ENCODE peak calls at places on chromosomes 4 and X, in eight cellular contexts. R is sigmoid colon, J is left lung, A is suprapubic skin, N is right atrium auricular region, K is cardiac muscle cell, Z is ascending aorta, C is neural progenitor cell. P is an unnamed sample.

GRCh38 chrX:103488332-103488731 is 31.0 kb downstream of the RAB40A start:
- DNase-seq in R (no peak), N (no peak), C (peak; percentile 38), J (no peak), A (no peak), Z (no peak), K (peak; percentile 39), P (no peak)

GRCh38 chr4:176794651-176795050 is 1.9 kb upstream of the VEGFC start:
- DNase-seq in Z (no peak), C (no peak), A (no peak), J (no peak), R (no peak), N (no peak), K (no peak), P (no peak)

GRCh38 chr4:113300384-113301011 is 251.0 kb downstream of the ANK2 start:
- DNase-seq in K (peak; percentile 95), C (no peak), R (no peak), Z (no peak), J (no peak), A (no peak), N (peak; percentile 81), P (no peak)

GRCh38 chr4:103867311-103867710 is 147.5 kb upstream of the TACR3 start:
- DNase-seq in N (no peak), A (no peak), K (no peak), R (no peak), Z (no peak), C (no peak), J (no peak), P (no peak)

GRCh38 chr4:12875640-12876243 is 608.4 kb downstream of the RAB28 start:
- DNase-seq in N (no peak), K (no peak), A (no peak), C (no peak), Z (no peak), J (no peak), R (no peak), P (no peak)

GRCh38 chrX:149145845-149146285 is 359.2 kb downstream of the IDS start:
- DNase-seq in R (no peak), K (no peak), N (no peak), A (no peak), J (no peak), C (no peak), Z (no peak), P (no peak)

GRCh38 chr4:52106701-52107100 is 55.6 kb downstream of the SPATA18 start:
- DNase-seq in N (no peak), J (no peak), C (no peak), R (no peak), Z (no peak), K (no peak), A (no peak), P (no peak)

GRCh38 chr4:39729557-39729956 is 31.6 kb downstream of the UBE2K start:
- DNase-seq in C (no peak), A (no peak), N (no peak), Z (no peak), J (no peak), R (no peak), K (peak; percentile 60), P (no peak)

GRCh38 chr4:174005422-174005821 is 278.0 kb downstream of the FBXO8 start:
- DNase-seq in K (no peak), A (no peak), R (no peak), Z (no peak), C (no peak), N (no peak), J (no peak), P (no peak)

GRCh38 chr4:78652282-78652876 is 100.8 kb downstream of the ANXA3 start:
- DNase-seq in K (peak; percentile 75), N (no peak), A (no peak), J (no peak), R (no peak), C (no peak), Z (no peak), P (no peak)

GRCh38 chr4:81030061-81030616 is 369 bp upstream of the BMP3 start:
- DNase-seq in A (no peak), J (no peak), C (peak; percentile 29), K (no peak), N (no peak), Z (no peak), R (no peak), P (no peak)

GRCh38 chr4:136687118-136687517 is 845.2 kb downstream of the PCDH18 start:
- DNase-seq in K (peak; percentile 6), A (no peak), Z (no peak), R (no peak), J (no peak), N (no peak), C (peak; percentile 16), P (no peak)

GRCh38 chrX:103002576-103002975 is 61.4 kb downstream of the BEX1 start:
- DNase-seq in C (no peak), N (no peak), J (no peak), K (peak; percentile 6), Z (no peak), A (no peak), R (no peak), P (no peak)

GRCh38 chrX:150236304-150236703 is 126.8 kb upstream of the MAMLD1 start:
- DNase-seq in Z (no peak), K (no peak), A (no peak), J (no peak), R (no peak), C (no peak), N (peak; percentile 32), P (no peak)

GRCh38 chr4:9685692-9686091 is 95.7 kb upstream of the DRD5 start:
- DNase-seq in J (no peak), R (no peak), A (no peak), C (no peak), K (no peak), N (no peak), Z (no peak), P (no peak)

GRCh38 chrX:37896491-37896890 is 49.1 kb upstream of the DYNLT3 start:
- DNase-seq in R (no peak), A (no peak), J (no peak), K (no peak), Z (no peak), N (no peak), C (no peak), P (no peak)

GRCh38 chr4:183936574-183937335 is 31.6 kb downstream of the STOX2 start:
- DNase-seq in Z (no peak), K (peak; percentile 6), C (no peak), R (no peak), J (no peak), N (no peak), A (no peak), P (no peak)

GRCh38 chrX:72394518-72395163 is 88.9 kb upstream of the CITED1 start:
- DNase-seq in Z (no peak), J (no peak), K (peak; percentile 67), R (no peak), A (no peak), N (no peak), C (peak; percentile 19), P (no peak)

DNA sequence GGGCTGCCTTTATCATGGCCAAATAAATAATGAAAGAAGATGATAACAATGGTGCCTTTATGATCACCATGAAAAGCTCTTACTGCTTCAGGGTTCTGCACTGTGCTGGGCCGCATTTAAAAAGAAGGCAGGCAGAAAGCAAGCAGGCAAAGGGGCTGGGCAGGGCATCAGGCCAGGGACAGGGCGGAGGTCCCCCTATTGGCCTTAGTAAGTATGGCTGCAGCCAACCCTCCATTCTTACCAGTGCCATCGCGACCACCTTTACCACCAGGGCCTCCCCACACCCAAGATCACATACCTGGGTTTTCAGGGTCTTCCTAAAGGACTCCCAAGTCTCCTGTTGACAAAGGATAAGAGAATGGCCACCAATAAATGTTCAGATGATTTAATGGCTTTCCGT is 38.9 kb downstream of the CNGA2 start:
- DNase-seq in C (no peak), R (no peak), A (no peak), J (no peak), Z (no peak), N (peak; percentile 34), K (no peak), P (no peak)
- TF ChIP-seq CTCF in C (no peak), R (no peak), A (no peak), J (no peak), Z (no peak), N (no peak), K (no peak), P (no peak)

GRCh38 chrX:151902813-151903591 is 9.7 kb upstream of the MAGEA4 start:
- DNase-seq in K (peak; percentile 83), Z (no peak), C (no peak), R (peak; percentile 80), J (no peak), A (no peak), N (peak; percentile 72), P (no peak)

GRCh38 chrX:151899622-151900021 is 13.1 kb upstream of the MAGEA4 start:
- DNase-seq in J (no peak), N (no peak), K (peak; percentile 33), A (no peak), R (no peak), Z (no peak), C (no peak), P (no peak)

GRCh38 chrX:151901821-151902220 is 10.9 kb upstream of the MAGEA4 start:
- DNase-seq in R (no peak), J (no peak), A (no peak), Z (no peak), C (no peak), N (no peak), K (no peak), P (no peak)

GRCh38 chrX:151904989-151905388 is 7.7 kb upstream of the MAGEA4 start:
- DNase-seq in Z (no peak), R (no peak), A (no peak), J (no peak), K (no peak), C (no peak), N (no peak), P (no peak)
- H3K4me1 ChIP-seq in Z (no peaks in the 10 kb centered on the region), R (peaks cover 4% of the 10 kb centered on the region), A (peaks cover 10% of the 10 kb centered on the region), J (no peaks in the 10 kb centered on the region), K (no peaks in the 10 kb centered on the region), C (no peaks in the 10 kb centered on the region), N (no peaks in the 10 kb centered on the region), P (no peaks in the 10 kb centered on the region)

GRCh38 chr4:5712931-5713330 is 1.9 kb downstream of the EVC start:
- DNase-seq in Z (no peak), A (no peak), J (no peak), C (no peak), K (no peak), N (no peak), R (no peak), P (no peak)
- H3K36me3 ChIP-seq in Z (peaks cover 3% of the 10 kb centered on the region), A (no peaks in the 10 kb centered on the region), J (no peaks in the 10 kb centered on the region), C (no peaks in the 10 kb centered on the region), K (no peaks in the 10 kb centered on the region), N (no peaks in the 10 kb centered on the region), R (no peaks in the 10 kb centered on the region), P (no peaks in the 10 kb centered on the region)

GRCh38 chr4:793941-794621 is 31.8 kb downstream of the CPLX1 start:
- DNase-seq in K (no peak), N (no peak), A (no peak), Z (no peak), R (no peak), J (peak; percentile 40), C (no peak), P (no peak)

GRCh38 chr4:793109-793861 is 32.6 kb downstream of the CPLX1 start:
- DNase-seq in Z (no peak), C (peak; percentile 56), J (peak; percentile 67), K (no peak), N (no peak), R (no peak), A (no peak), P (no peak)

GRCh38 chr4:791201-791865 is 34.6 kb downstream of the CPLX1 start:
- DNase-seq in R (peak; percentile 57), N (no peak), C (no peak), J (peak; percentile 73), K (no peak), Z (no peak), A (no peak), P (no peak)

GRCh38 chr4:791866-792630 is 33.9 kb downstream of the CPLX1 start:
- DNase-seq in N (no peak), R (no peak), Z (no peak), C (no peak), K (peak; percentile 53), J (peak; percentile 83), A (no peak), P (no peak)

GRCh38 chr4:792729-793108 is 33.2 kb downstream of the CPLX1 start:
- DNase-seq in J (peak; percentile 56), R (no peak), C (no peak), N (no peak), A (no peak), K (no peak), Z (no peak), P (no peak)
- TF ChIP-seq CTCF in J (no peak), R (no peak), C (no peak), N (no peak), A (no peak), K (no peak), Z (no peak), P (no peak)